ENCODE peak calls at places on chromosomes 16 and 17, in ten cellular contexts. V is HepG2, Q is GM23338, L is transverse colon, N is GM12891, K is stomach, D is Panc1, S is prostate gland, P is HCT116, W is GM12892. U is an unnamed sample.

GRCh38 chr16:88549671-88550643 is 20.2 kb upstream of the ZC3H18 start:
- DNase-seq in V (no peak), Q (no peak), L (no peak), N (no peak), K (no peak), D (no peak), S (no peak), P (no peak), W (no peak), U (no peak)

GRCh38 chr16:15835136-15835878 is 21.5 kb downstream of the MYH11 start:
- DNase-seq in V (no peak), Q (no peak), L (no peak), N (no peak), K (no peak), D (no peak), S (no peak), P (no peak), W (no peak), U (no peak)

GRCh38 chr16:51184702-51185433 is 33.8 kb upstream of the SALL1 start:
- DNase-seq in V (no peak), Q (no peak), L (no peak), N (no peak), K (no peak), D (no peak), S (no peak), P (no peak), W (no peak), U (no peak)

GRCh38 chr16:87809150-87809902 is 43.5 kb upstream of the KLHDC4 start:
- DNase-seq in V (peak), Q (no peak), L (peak), N (no peak), K (no peak), D (no peak), S (no peak), P (no peak), W (no peak), U (no peak)

GRCh38 chr16:15592324-15592723 is 50.6 kb downstream of the MARF1 start:
- DNase-seq in V (no peak), Q (no peak), L (peak), N (no peak), K (no peak), D (no peak), S (no peak), P (no peak), W (no peak), U (no peak)

GRCh38 chr17:19417611-19418010 is 6.6 kb downstream of the RNF112 start:
- DNase-seq in V (no peak), Q (no peak), L (no peak), N (no peak), K (no peak), D (no peak), S (no peak), P (no peak), W (no peak), U (no peak)

GRCh38 chr17:73613947-73614655 is 30.1 kb downstream of the SDK2 start:
- DNase-seq in V (no peak), Q (peak), L (no peak), N (no peak), K (no peak), D (no peak), S (no peak), P (no peak), W (no peak), U (no peak)

GRCh38 chr16:88957887-88958577 is 19.0 kb downstream of the CBFA2T3 start:
- DNase-seq in V (no peak), Q (no peak), L (no peak), N (no peak), K (no peak), D (no peak), S (no peak), P (no peak), W (no peak), U (no peak)

GRCh38 chr17:81295678-81296381 is 723 bp upstream of the SLC38A10 start:
- DNase-seq in V (peak), Q (peak), L (peak), N (no peak), K (peak), D (no peak), S (peak), P (peak), W (peak), U (no peak)

GRCh38 chr16:70156207-70156978 is 17.2 kb upstream of the CLEC18C start:
- DNase-seq in V (no peak), Q (no peak), L (no peak), N (no peak), K (no peak), D (no peak), S (peak), P (no peak), W (no peak), U (no peak)

GRCh38 chr16:69486272-69486671 is 61.9 kb downstream of the CYB5B start:
- DNase-seq in V (no peak), Q (no peak), L (no peak), N (no peak), K (no peak), D (no peak), S (no peak), P (no peak), W (no peak), U (no peak)

GRCh38 chr16:57318240-57318970 is 33.9 kb upstream of the PLLP start:
- DNase-seq in V (no peak), Q (peak), L (no peak), N (no peak), K (no peak), D (no peak), S (no peak), P (no peak), W (no peak), U (peak)

GRCh38 chr17:42055496-42055895 is 5.1 kb upstream of the C17orf113 start:
- DNase-seq in V (no peak), Q (no peak), L (no peak), N (no peak), K (no peak), D (no peak), S (no peak), P (no peak), W (no peak), U (no peak)

GRCh38 chr17:44689492-44690217 is at the start of gene CCDC43:
- DNase-seq in V (peak), Q (peak), L (peak), N (peak), K (peak), D (peak), S (peak), P (peak), W (peak), U (peak)

GRCh38 chr17:82274134-82275020 is 877 bp upstream of the CSNK1D start:
- DNase-seq in V (no peak), Q (no peak), L (no peak), N (no peak), K (no peak), D (no peak), S (no peak), P (no peak), W (no peak), U (no peak)

GRCh38 chr17:9004132-9004960 is 17.0 kb upstream of the NTN1 start:
- DNase-seq in V (no peak), Q (peak), L (no peak), N (no peak), K (no peak), D (no peak), S (no peak), P (no peak), W (peak), U (no peak)

GRCh38 chr17:71936977-71937376 is 183.8 kb upstream of the SOX9 start:
- DNase-seq in V (no peak), Q (peak), L (no peak), N (no peak), K (no peak), D (no peak), S (no peak), P (peak), W (no peak), U (no peak)

GRCh38 chr17:59154335-59154720 is 658 bp downstream of the SKA2 start:
- DNase-seq in V (peak), Q (peak), L (peak), N (no peak), K (peak), D (no peak), S (peak), P (no peak), W (no peak), U (peak)

GRCh38 chr16:1543085-1543896 is 9.8 kb downstream of the TMEM204 start:
- DNase-seq in V (peak), Q (peak), L (peak), N (peak), K (peak), D (no peak), S (no peak), P (peak), W (no peak), U (no peak)

GRCh38 chr17:42184717-42185496 is at the start of gene HCRT:
- DNase-seq in V (no peak), Q (no peak), L (no peak), N (no peak), K (no peak), D (no peak), S (no peak), P (no peak), W (no peak), U (no peak)

DNA sequence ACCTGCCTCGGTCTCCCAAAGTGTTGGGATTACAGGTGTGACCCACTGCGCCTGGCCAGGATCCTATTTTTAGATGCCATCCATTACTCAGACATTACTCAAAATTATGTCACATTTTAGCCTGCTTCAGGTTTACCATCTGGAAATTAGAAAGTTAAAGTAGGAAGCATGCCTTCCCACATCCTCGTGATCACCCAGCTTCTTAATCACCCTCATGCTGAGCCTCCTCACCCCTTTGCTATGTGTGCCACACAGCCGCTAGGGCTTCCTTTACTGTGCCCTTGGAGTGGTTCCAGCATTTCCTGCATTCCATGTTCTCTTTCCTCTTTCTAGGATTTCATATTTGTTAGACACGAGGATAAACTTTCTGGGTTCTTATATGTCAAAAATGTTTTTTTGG is 9.3 kb downstream of the ADORA2B start:
- DNase-seq in V (no peak), Q (no peak), L (no peak), N (no peak), K (no peak), D (peak), S (no peak), P (peak), W (no peak), U (no peak)
- TF ChIP-seq POLR2AphosphoS5 in V (no peak), Q (no peak), L (no peak), N (no peak), K (no peak), D (peak), S (no peak), P (peak), W (no peak), U (no peak)

GRCh38 chr17:79191270-79191934 is 116.8 kb downstream of the ENGASE start:
- DNase-seq in V (no peak), Q (no peak), L (no peak), N (no peak), K (no peak), D (no peak), S (no peak), P (no peak), W (no peak), U (no peak)
- TF ChIP-seq POLR2AphosphoS5 in V (no peak), Q (no peak), L (no peak), N (no peak), K (no peak), D (no peak), S (no peak), P (no peak), W (no peak), U (no peak)

DNA sequence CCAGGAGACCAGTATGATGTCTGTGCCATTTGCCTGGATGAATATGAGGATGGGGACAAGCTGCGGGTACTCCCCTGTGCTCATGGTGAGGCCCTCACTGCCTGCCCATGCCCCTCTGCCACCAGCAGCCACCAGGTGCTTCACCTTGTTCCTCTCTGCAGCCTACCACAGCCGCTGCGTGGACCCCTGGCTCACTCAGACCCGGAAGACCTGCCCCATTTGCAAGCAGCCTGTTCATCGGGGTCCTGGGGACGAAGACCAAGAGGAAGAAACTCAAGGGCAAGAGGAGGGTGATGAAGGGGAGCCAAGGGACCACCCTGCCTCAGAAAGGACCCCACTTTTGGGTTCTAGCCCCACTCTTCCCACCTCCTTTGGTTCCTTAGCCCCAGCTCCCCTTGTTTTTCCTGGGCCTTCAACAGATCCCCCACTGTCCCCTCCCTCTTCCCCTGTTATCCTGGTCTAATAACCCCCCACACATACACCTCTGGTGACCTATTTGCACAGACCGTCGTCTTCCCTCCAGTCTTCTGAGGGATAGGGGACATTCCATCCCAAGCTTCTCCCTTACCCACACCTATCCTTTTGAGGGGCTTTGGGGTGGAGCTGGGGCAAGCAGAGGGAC is 3.7 kb downstream of the PFN1 start:
- DNase-seq in V (no peak), Q (peak), L (no peak), N (no peak), K (no peak), D (no peak), S (no peak), P (no peak), W (no peak), U (no peak)
- TF ChIP-seq POLR2AphosphoS5 in V (peak), Q (no peak), L (no peak), N (peak), K (no peak), D (no peak), S (no peak), P (no peak), W (peak), U (no peak)

GRCh38 chr17:64779344-64780095 is 117.4 kb upstream of the SMURF2 start:
- DNase-seq in V (no peak), Q (peak), L (peak), N (no peak), K (no peak), D (no peak), S (no peak), P (no peak), W (no peak), U (no peak)

GRCh38 chr17:64778102-64778366 is 115.9 kb upstream of the SMURF2 start:
- DNase-seq in V (no peak), Q (no peak), L (no peak), N (no peak), K (no peak), D (no peak), S (no peak), P (no peak), W (no peak), U (no peak)

GRCh38 chr17:64780096-64781012 is 118.2 kb upstream of the SMURF2 start:
- DNase-seq in V (no peak), Q (peak), L (peak), N (peak), K (peak), D (no peak), S (peak), P (peak), W (peak), U (peak)

GRCh38 chr17:64777413-64778101 is 115.5 kb upstream of the SMURF2 start:
- DNase-seq in V (no peak), Q (peak), L (peak), N (no peak), K (no peak), D (no peak), S (no peak), P (no peak), W (no peak), U (no peak)

DNA sequence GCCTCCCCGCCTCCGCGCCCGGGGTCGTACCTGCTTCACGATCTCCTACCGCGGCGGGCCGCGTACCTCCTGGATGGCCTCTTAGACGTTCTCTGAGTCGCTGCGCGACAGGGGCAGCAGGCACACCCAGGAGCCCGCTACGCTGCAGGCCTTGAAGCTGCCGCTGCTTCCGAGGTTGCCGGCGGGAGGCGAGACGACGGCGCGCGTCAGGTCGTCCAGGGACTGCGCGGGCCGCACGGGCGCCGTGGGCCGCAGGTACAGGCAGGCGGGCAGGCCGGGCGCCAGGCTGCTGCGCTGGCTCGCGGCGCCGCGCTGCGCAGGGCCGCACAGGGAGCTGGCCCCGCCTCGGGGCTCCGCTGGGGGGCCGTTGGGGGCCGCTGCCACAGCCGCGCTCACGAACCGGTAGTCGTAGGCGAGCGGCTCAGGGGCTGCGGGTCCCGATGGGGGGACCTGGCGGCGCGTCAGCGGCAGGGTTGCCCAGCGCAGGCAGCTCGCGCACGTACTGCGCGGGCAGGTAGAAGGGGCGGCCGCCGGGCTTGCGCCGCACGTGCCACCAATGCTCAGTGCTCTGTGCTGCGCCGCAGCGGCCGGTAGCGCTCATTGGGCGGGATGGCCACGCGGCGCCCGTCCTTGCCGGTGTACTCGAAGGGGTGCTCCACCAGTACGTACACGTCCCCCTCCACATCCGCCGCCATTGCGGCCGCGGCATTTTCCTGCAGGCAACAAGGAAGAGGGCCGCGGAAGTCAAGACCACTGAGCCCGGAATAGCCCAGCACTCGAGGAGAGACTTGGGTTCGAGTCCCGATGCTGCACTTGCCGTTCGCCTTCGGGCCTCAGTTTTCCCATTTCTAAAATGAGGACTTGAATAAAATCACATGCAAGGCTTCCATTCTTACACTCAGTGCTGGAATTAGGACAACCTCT is 116.5 kb upstream of the SMURF2 start:
- DNase-seq in V (no peak), Q (peak), L (peak), N (no peak), K (peak), D (no peak), S (no peak), P (no peak), W (no peak), U (no peak)
- TF ChIP-seq POLR2AphosphoS5 in V (no peak), Q (no peak), L (peak), N (no peak), K (no peak), D (no peak), S (no peak), P (no peak), W (no peak), U (no peak)

GRCh38 chr16:85564277-85565051 is 48.7 kb upstream of the GSE1 start:
- DNase-seq in V (no peak), Q (no peak), L (peak), N (no peak), K (no peak), D (no peak), S (no peak), P (no peak), W (no peak), U (peak)

GRCh38 chr16:85567101-85567866 is 45.8 kb upstream of the GSE1 start:
- DNase-seq in V (no peak), Q (peak), L (peak), N (no peak), K (no peak), D (no peak), S (no peak), P (no peak), W (no peak), U (no peak)

GRCh38 chr16:85565340-85565739 is 47.8 kb upstream of the GSE1 start:
- DNase-seq in V (no peak), Q (no peak), L (no peak), N (no peak), K (no peak), D (no peak), S (no peak), P (no peak), W (no peak), U (no peak)

GRCh38 chr16:85566502-85567100 is 46.5 kb upstream of the GSE1 start:
- DNase-seq in V (no peak), Q (peak), L (peak), N (no peak), K (no peak), D (no peak), S (no peak), P (no peak), W (no peak), U (no peak)

DNA sequence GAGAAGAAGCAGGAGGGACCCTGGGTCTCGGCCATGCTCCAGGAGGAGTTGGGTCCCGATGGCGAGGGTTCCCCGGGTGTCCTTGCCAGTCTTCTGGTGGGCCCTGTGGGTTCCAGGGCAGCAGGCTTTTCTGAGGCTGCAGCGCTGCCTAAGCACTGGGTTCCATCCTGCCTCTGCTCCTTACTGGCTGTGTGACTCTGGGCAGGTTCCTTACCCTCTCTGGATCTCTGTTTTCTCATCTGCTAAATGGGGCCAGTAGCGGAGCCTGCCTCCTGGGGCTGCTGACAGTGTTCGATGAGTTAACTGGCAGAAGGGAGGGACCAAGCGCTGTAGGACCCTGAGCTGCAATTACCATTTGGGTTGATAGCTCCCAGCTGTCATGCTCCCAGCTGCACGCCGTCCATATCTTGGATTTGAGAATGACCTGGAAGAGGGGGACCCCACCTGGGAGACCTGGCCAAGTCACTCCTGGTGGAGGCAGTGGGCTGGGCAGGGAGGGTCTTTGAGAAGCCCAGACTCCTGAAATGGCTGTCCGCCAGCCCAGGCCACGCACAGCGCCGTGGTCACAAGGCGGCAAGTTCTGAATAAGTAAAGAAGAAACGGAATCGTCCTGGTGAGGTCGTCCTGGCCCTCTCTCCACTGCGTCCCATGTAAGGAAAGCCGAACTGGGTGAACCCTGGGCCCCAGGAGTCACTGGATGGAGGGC is 47.2 kb upstream of the GSE1 start:
- DNase-seq in V (no peak), Q (no peak), L (no peak), N (no peak), K (no peak), D (no peak), S (no peak), P (no peak), W (no peak), U (no peak)
- TF ChIP-seq POLR2AphosphoS5 in V (no peak), Q (no peak), L (no peak), N (no peak), K (no peak), D (no peak), S (no peak), P (no peak), W (no peak), U (no peak)

DNA sequence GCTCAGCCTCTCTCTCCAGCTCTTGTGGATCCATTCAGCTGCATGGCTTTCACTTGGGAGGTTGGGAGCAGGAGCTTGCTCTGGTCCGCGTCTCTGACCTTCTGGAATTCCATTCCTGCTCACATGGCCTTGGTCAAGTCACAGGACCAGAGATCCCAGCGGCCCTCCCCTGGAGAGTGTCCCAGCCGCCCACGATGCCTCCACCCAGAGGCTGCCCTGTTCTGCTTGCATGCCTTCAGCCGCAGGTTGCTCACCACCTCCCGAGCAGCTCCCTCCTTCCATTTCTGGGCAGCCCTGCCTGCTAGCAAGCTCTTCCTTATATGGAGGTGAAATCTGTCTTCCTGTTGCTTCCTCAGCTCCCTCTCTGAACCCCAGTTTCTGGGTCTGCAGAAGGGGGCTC is 32.6 kb downstream of the RAI1 start:
- DNase-seq in V (peak), Q (no peak), L (no peak), N (no peak), K (peak), D (no peak), S (no peak), P (no peak), W (no peak), U (no peak)
- TF ChIP-seq POLR2AphosphoS5 in V (no peak), Q (no peak), L (no peak), N (no peak), K (no peak), D (no peak), S (peak), P (no peak), W (no peak), U (no peak)

GRCh38 chr16:31179747-31180458 is at the start of gene FUS:
- DNase-seq in V (peak), Q (peak), L (peak), N (peak), K (peak), D (peak), S (peak), P (peak), W (peak), U (peak)
- TF ChIP-seq POLR2AphosphoS5 in V (peak), Q (peak), L (peak), N (peak), K (peak), D (peak), S (peak), P (peak), W (peak), U (peak)

U was measured in breast epithelium.